ENCODE peak calls at places on chromosomes 5 and 9, in four cellular contexts. One of them, this sample, is unnamed.

GRCh38 chr9:98806394-98807069 is 938 bp upstream of the GALNT12 start:
- DNase-seq in aorta: peak
- DNase-seq in fibroblast of lung: peak
- DNase-seq in CD8-positive, alpha-beta T cell: no peak
- DNase-seq in this sample: no peak

GRCh38 chr5:32851774-32852173 is 140.7 kb downstream of the NPR3 start:
- DNase-seq in aorta: no peak
- DNase-seq in CD8-positive, alpha-beta T cell: no peak
- DNase-seq in fibroblast of lung: no peak
- DNase-seq in this sample: no peak

GRCh38 chr5:117261948-117262606 is 687.5 kb upstream of the SEMA6A start:
- DNase-seq in CD8-positive, alpha-beta T cell: no peak
- DNase-seq in fibroblast of lung: no peak
- DNase-seq in aorta: no peak
- DNase-seq in this sample: no peak

GRCh38 chr9:131776473-131776872 is 36.6 kb upstream of the RAPGEF1 start:
- DNase-seq in fibroblast of lung: peak
- DNase-seq in CD8-positive, alpha-beta T cell: no peak
- DNase-seq in aorta: no peak
- DNase-seq in this sample: no peak

GRCh38 chr9:105244996-105245719 is 707 bp downstream of the SLC44A1 start:
- DNase-seq in aorta: peak
- DNase-seq in CD8-positive, alpha-beta T cell: peak
- DNase-seq in fibroblast of lung: peak
- DNase-seq in this sample: no peak

GRCh38 chr9:114592356-114592755 is 4.8 kb downstream of the ATP6V1G1 start:
- DNase-seq in fibroblast of lung: peak
- DNase-seq in aorta: no peak
- DNase-seq in CD8-positive, alpha-beta T cell: peak
- DNase-seq in this sample: no peak

GRCh38 chr5:96200611-96201010 is 232.4 kb downstream of the PCSK1 start:
- DNase-seq in CD8-positive, alpha-beta T cell: no peak
- DNase-seq in fibroblast of lung: no peak
- DNase-seq in aorta: no peak
- DNase-seq in this sample: no peak

GRCh38 chr9:21866302-21866701 is 63.9 kb downstream of the MTAP start:
- DNase-seq in CD8-positive, alpha-beta T cell: no peak
- DNase-seq in aorta: no peak
- DNase-seq in fibroblast of lung: no peak
- DNase-seq in this sample: no peak

GRCh38 chr9:120388000-120388855 is 191.7 kb downstream of the CDK5RAP2 start:
- DNase-seq in fibroblast of lung: no peak
- DNase-seq in aorta: no peak
- DNase-seq in CD8-positive, alpha-beta T cell: no peak
- DNase-seq in this sample: no peak

GRCh38 chr5:133199366-133199901 is 147.6 kb downstream of the HSPA4 start:
- DNase-seq in aorta: no peak
- DNase-seq in CD8-positive, alpha-beta T cell: no peak
- DNase-seq in fibroblast of lung: no peak
- DNase-seq in this sample: no peak

GRCh38 chr5:83518676-83519075 is 47.1 kb downstream of the VCAN start:
- DNase-seq in CD8-positive, alpha-beta T cell: no peak
- DNase-seq in fibroblast of lung: no peak
- DNase-seq in aorta: no peak
- DNase-seq in this sample: no peak

GRCh38 chr5:311963-312362 is 9.6 kb upstream of the AHRR start:
- DNase-seq in aorta: no peak
- DNase-seq in CD8-positive, alpha-beta T cell: no peak
- DNase-seq in fibroblast of lung: no peak
- DNase-seq in this sample: no peak

GRCh38 chr5:176501333-176501732 is 35.9 kb downstream of the RNF44 start:
- DNase-seq in CD8-positive, alpha-beta T cell: no peak
- DNase-seq in aorta: no peak
- DNase-seq in fibroblast of lung: peak
- DNase-seq in this sample: no peak

GRCh38 chr5:150489358-150490295 is 18.3 kb upstream of the NDST1 start:
- DNase-seq in CD8-positive, alpha-beta T cell: no peak
- DNase-seq in fibroblast of lung: peak
- DNase-seq in aorta: peak
- DNase-seq in this sample: no peak

GRCh38 chr9:127194881-127195713 is 69.5 kb upstream of the GARNL3 start:
- DNase-seq in aorta: peak
- DNase-seq in fibroblast of lung: peak
- DNase-seq in CD8-positive, alpha-beta T cell: no peak
- DNase-seq in this sample: peak

GRCh38 chr9:116190997-116191396 is 37.4 kb downstream of the PAPPA start:
- DNase-seq in CD8-positive, alpha-beta T cell: no peak
- DNase-seq in fibroblast of lung: peak
- DNase-seq in aorta: no peak
- DNase-seq in this sample: peak

GRCh38 chr5:38783011-38783551 is 62.7 kb upstream of the OSMR start:
- DNase-seq in aorta: no peak
- DNase-seq in CD8-positive, alpha-beta T cell: no peak
- DNase-seq in fibroblast of lung: peak
- DNase-seq in this sample: peak

GRCh38 chr5:150544606-150545219 is 36.8 kb downstream of the NDST1 start:
- DNase-seq in aorta: peak
- DNase-seq in fibroblast of lung: peak
- DNase-seq in CD8-positive, alpha-beta T cell: peak
- DNase-seq in this sample: no peak

GRCh38 chr5:114830114-114830513 is 339.6 kb downstream of the TRIM36 start:
- DNase-seq in CD8-positive, alpha-beta T cell: no peak
- DNase-seq in fibroblast of lung: no peak
- DNase-seq in aorta: no peak
- DNase-seq in this sample: no peak

GRCh38 chr5:54669285-54669684 is 151.7 kb downstream of the SNX18 start:
- DNase-seq in aorta: no peak
- DNase-seq in fibroblast of lung: peak
- DNase-seq in CD8-positive, alpha-beta T cell: no peak
- DNase-seq in this sample: no peak

GRCh38 chr5:115246361-115246991 is 16.2 kb downstream of the PGGT1B start:
- DNase-seq in aorta: no peak
- DNase-seq in CD8-positive, alpha-beta T cell: no peak
- DNase-seq in fibroblast of lung: peak
- DNase-seq in this sample: no peak

GRCh38 chr5:10595678-10596309 is 31.9 kb downstream of the ANKRD33B start:
- DNase-seq in fibroblast of lung: peak
- DNase-seq in CD8-positive, alpha-beta T cell: no peak
- DNase-seq in aorta: no peak
- DNase-seq in this sample: peak
- H3K4me3 ChIP-seq in fibroblast of lung: no peak
- H3K4me3 ChIP-seq in CD8-positive, alpha-beta T cell: no peak
- H3K4me3 ChIP-seq in aorta: no peak
- H3K4me3 ChIP-seq in this sample: no peak

GRCh38 chr5:68325065-68325580 is 109.6 kb downstream of the PIK3R1 start:
- DNase-seq in aorta: no peak
- DNase-seq in fibroblast of lung: no peak
- DNase-seq in CD8-positive, alpha-beta T cell: no peak
- DNase-seq in this sample: no peak
- H3K4me3 ChIP-seq in aorta: no peak
- H3K4me3 ChIP-seq in fibroblast of lung: no peak
- H3K4me3 ChIP-seq in CD8-positive, alpha-beta T cell: no peak
- H3K4me3 ChIP-seq in this sample: no peak

DNA sequence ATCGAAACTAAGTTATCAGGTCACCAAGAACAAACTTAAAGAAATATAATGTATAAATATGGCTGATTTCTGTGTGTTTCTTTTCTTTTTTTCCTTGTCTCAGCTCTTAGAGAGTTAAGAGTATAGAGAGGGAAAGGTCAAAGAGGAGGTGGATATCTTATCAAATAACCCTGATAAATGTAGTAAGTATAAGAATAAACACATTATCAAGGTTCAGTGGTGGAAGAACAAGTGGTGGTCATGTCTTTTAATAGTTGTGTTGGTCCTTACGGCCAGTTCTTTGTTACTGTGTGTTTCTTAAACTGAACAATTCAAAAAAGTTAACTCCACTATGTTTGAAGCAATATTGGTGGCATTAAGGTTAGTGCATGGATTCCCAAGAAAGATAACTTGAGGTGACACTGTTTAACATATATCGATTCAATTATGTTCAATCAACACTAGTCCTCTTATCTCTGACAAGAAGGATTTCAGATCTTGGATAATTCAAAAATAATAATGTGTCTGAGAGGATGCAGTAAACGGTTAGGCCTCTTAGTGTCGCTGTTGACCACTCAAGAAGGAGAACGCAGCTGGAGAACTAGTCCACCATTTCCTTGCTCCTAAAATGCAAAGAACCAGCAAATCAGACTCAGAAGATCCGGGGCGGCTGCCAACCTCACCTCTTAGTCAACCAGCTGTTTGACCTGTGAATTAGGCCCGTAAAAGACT is at the start of gene PCDHGA3:
- DNase-seq in fibroblast of lung: peak
- DNase-seq in aorta: no peak
- DNase-seq in CD8-positive, alpha-beta T cell: no peak
- DNase-seq in this sample: no peak
- H3K4me3 ChIP-seq in fibroblast of lung: no peak
- H3K4me3 ChIP-seq in aorta: peak
- H3K4me3 ChIP-seq in CD8-positive, alpha-beta T cell: no peak
- H3K4me3 ChIP-seq in this sample: peak

DNA sequence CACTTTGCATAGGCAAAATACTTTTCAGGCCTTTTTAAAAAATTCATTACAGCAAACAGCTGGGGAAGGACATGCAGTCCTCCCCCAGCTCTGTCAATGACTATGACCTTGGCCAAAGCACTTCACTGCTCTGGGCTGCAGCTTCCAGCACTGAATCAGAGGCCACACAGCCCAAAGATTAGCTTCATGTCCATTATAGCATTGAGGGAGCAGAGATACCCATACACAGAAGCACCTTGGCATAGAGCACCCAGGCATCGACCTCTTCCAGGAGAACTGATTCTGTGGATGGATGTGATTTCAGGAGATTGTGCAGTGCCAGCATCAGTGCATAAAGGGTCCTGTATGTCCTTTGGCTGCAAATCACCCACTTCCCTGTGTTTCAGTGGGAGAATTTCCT is 241.9 kb downstream of the MARCHF11 start:
- DNase-seq in aorta: no peak
- DNase-seq in fibroblast of lung: no peak
- DNase-seq in CD8-positive, alpha-beta T cell: no peak
- DNase-seq in this sample: no peak
- H3K4me3 ChIP-seq in aorta: no peak
- H3K4me3 ChIP-seq in fibroblast of lung: no peak
- H3K4me3 ChIP-seq in CD8-positive, alpha-beta T cell: no peak
- H3K4me3 ChIP-seq in this sample: no peak

GRCh38 chr9:136108648-136109266 is 9.9 kb downstream of the TMEM250 start:
- DNase-seq in aorta: no peak
- DNase-seq in fibroblast of lung: no peak
- DNase-seq in CD8-positive, alpha-beta T cell: no peak
- DNase-seq in this sample: no peak
- H3K4me3 ChIP-seq in aorta: no peak
- H3K4me3 ChIP-seq in fibroblast of lung: no peak
- H3K4me3 ChIP-seq in CD8-positive, alpha-beta T cell: peak
- H3K4me3 ChIP-seq in this sample: no peak

DNA sequence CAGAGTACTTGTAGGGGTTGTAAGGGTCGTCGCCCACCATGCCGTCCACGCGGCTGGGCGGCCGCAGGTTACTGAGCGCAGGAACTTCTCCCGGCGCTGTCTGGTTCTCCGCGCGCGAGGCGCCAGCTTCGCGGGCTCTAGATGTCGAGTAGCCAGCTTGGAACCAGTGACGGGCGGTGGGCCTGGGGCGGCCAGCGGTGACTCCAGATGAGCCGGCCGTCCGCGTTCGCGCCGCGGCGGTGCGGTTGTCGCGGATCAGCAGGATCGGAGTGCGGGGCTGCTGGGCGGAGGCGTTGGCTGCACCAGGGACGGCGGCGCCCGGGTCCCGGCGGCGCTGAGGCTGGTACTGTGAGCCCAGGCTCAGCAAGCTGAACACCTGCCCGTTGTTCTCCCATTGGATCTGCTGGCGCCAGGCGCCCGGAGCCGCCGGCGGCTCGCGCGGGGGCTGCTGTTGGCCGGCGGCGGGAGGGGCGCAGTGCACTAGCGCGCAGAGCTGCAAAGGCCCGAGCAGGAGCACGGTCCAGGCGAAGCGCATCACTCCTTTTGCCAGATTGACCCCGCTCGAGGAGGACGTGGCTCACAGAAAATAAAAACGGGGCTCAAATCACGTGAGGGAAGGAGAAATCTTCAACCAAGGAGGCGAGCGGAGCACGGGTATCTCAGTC is 476 bp downstream of the LOX start:
- DNase-seq in fibroblast of lung: no peak
- DNase-seq in CD8-positive, alpha-beta T cell: no peak
- DNase-seq in aorta: peak
- DNase-seq in this sample: no peak
- H3K4me3 ChIP-seq in fibroblast of lung: peak
- H3K4me3 ChIP-seq in CD8-positive, alpha-beta T cell: no peak
- H3K4me3 ChIP-seq in aorta: peak
- H3K4me3 ChIP-seq in this sample: peak

GRCh38 chr5:15446552-15446951 is 53.4 kb upstream of the FBXL7 start:
- DNase-seq in fibroblast of lung: peak
- DNase-seq in CD8-positive, alpha-beta T cell: no peak
- DNase-seq in aorta: no peak
- DNase-seq in this sample: no peak
- H3K4me3 ChIP-seq in fibroblast of lung: no peak
- H3K4me3 ChIP-seq in CD8-positive, alpha-beta T cell: no peak
- H3K4me3 ChIP-seq in aorta: no peak
- H3K4me3 ChIP-seq in this sample: no peak